ENCODE peak calls at places on chromosomes 2 and 18, in seven cellular contexts. One of them, this sample, is unnamed.

GRCh38 chr2:214006601-214007000 is 404.3 kb upstream of the VWC2L start:
- DNase-seq in nephron progenitor cell: no peak
- DNase-seq in heart left ventricle: no peak
- DNase-seq in sigmoid colon: no peak
- DNase-seq in CD4-positive, alpha-beta T cell: no peak
- DNase-seq in omental fat pad: no peak
- DNase-seq in mesothelial cell of epicardium: no peak
- DNase-seq in this sample: no peak

GRCh38 chr2:8515864-8516533 is 165.9 kb upstream of the ID2 start:
- DNase-seq in omental fat pad: no peak
- DNase-seq in heart left ventricle: no peak
- DNase-seq in mesothelial cell of epicardium: no peak
- DNase-seq in CD4-positive, alpha-beta T cell: no peak
- DNase-seq in nephron progenitor cell: no peak
- DNase-seq in sigmoid colon: no peak
- DNase-seq in this sample: no peak

GRCh38 chr2:118672571-118673158 is 174.8 kb downstream of the EN1 start:
- DNase-seq in omental fat pad: no peak
- DNase-seq in nephron progenitor cell: no peak
- DNase-seq in CD4-positive, alpha-beta T cell: no peak
- DNase-seq in heart left ventricle: no peak
- DNase-seq in mesothelial cell of epicardium: no peak
- DNase-seq in sigmoid colon: no peak
- DNase-seq in this sample: peak

GRCh38 chr2:96788393-96789244 is 27.4 kb upstream of the CNNM3 start:
- DNase-seq in CD4-positive, alpha-beta T cell: no peak
- DNase-seq in sigmoid colon: peak
- DNase-seq in nephron progenitor cell: no peak
- DNase-seq in heart left ventricle: peak
- DNase-seq in omental fat pad: no peak
- DNase-seq in mesothelial cell of epicardium: no peak
- DNase-seq in this sample: no peak

GRCh38 chr18:35463050-35463449 is 34.7 kb downstream of the INO80C start:
- DNase-seq in mesothelial cell of epicardium: no peak
- DNase-seq in omental fat pad: no peak
- DNase-seq in CD4-positive, alpha-beta T cell: no peak
- DNase-seq in sigmoid colon: no peak
- DNase-seq in heart left ventricle: peak
- DNase-seq in nephron progenitor cell: no peak
- DNase-seq in this sample: no peak

GRCh38 chr18:40355701-40356100 is 1599.3 kb upstream of the PIK3C3 start:
- DNase-seq in heart left ventricle: no peak
- DNase-seq in mesothelial cell of epicardium: no peak
- DNase-seq in CD4-positive, alpha-beta T cell: no peak
- DNase-seq in omental fat pad: no peak
- DNase-seq in sigmoid colon: no peak
- DNase-seq in nephron progenitor cell: no peak
- DNase-seq in this sample: no peak

GRCh38 chr2:128573116-128573515 is 254.4 kb upstream of the HS6ST1 start:
- DNase-seq in heart left ventricle: no peak
- DNase-seq in sigmoid colon: peak
- DNase-seq in omental fat pad: no peak
- DNase-seq in nephron progenitor cell: no peak
- DNase-seq in mesothelial cell of epicardium: no peak
- DNase-seq in CD4-positive, alpha-beta T cell: no peak
- DNase-seq in this sample: no peak

GRCh38 chr2:53512071-53512841 is 255.3 kb upstream of the CHAC2 start:
- DNase-seq in nephron progenitor cell: no peak
- DNase-seq in mesothelial cell of epicardium: no peak
- DNase-seq in omental fat pad: no peak
- DNase-seq in CD4-positive, alpha-beta T cell: no peak
- DNase-seq in heart left ventricle: no peak
- DNase-seq in sigmoid colon: no peak
- DNase-seq in this sample: no peak

GRCh38 chr18:13831864-13832508 is 8.0 kb downstream of the MC5R start:
- DNase-seq in omental fat pad: no peak
- DNase-seq in nephron progenitor cell: no peak
- DNase-seq in CD4-positive, alpha-beta T cell: no peak
- DNase-seq in heart left ventricle: no peak
- DNase-seq in mesothelial cell of epicardium: no peak
- DNase-seq in sigmoid colon: no peak
- DNase-seq in this sample: no peak

GRCh38 chr2:135091681-135092080 is 39.6 kb downstream of the RAB3GAP1 start:
- DNase-seq in CD4-positive, alpha-beta T cell: no peak
- DNase-seq in mesothelial cell of epicardium: no peak
- DNase-seq in sigmoid colon: no peak
- DNase-seq in heart left ventricle: no peak
- DNase-seq in omental fat pad: no peak
- DNase-seq in nephron progenitor cell: no peak
- DNase-seq in this sample: no peak

GRCh38 chr18:41543815-41544214 is 411.2 kb upstream of the PIK3C3 start:
- DNase-seq in mesothelial cell of epicardium: no peak
- DNase-seq in CD4-positive, alpha-beta T cell: no peak
- DNase-seq in sigmoid colon: no peak
- DNase-seq in heart left ventricle: no peak
- DNase-seq in omental fat pad: no peak
- DNase-seq in nephron progenitor cell: no peak
- DNase-seq in this sample: no peak

GRCh38 chr2:191739194-191739593 is 61.3 kb downstream of the NABP1 start:
- DNase-seq in sigmoid colon: no peak
- DNase-seq in CD4-positive, alpha-beta T cell: no peak
- DNase-seq in heart left ventricle: no peak
- DNase-seq in omental fat pad: no peak
- DNase-seq in nephron progenitor cell: no peak
- DNase-seq in mesothelial cell of epicardium: no peak
- DNase-seq in this sample: no peak

GRCh38 chr2:178506949-178507348 is 26.7 kb downstream of the PLEKHA3 start:
- DNase-seq in mesothelial cell of epicardium: no peak
- DNase-seq in heart left ventricle: no peak
- DNase-seq in CD4-positive, alpha-beta T cell: no peak
- DNase-seq in nephron progenitor cell: no peak
- DNase-seq in sigmoid colon: no peak
- DNase-seq in omental fat pad: no peak
- DNase-seq in this sample: no peak

GRCh38 chr2:26519396-26519991 is 41.6 kb upstream of the OTOF start:
- DNase-seq in CD4-positive, alpha-beta T cell: peak
- DNase-seq in heart left ventricle: no peak
- DNase-seq in nephron progenitor cell: no peak
- DNase-seq in omental fat pad: no peak
- DNase-seq in sigmoid colon: no peak
- DNase-seq in mesothelial cell of epicardium: no peak
- DNase-seq in this sample: no peak

GRCh38 chr18:35267809-35268208 is 22.2 kb downstream of the ZSCAN30 start:
- DNase-seq in omental fat pad: no peak
- DNase-seq in mesothelial cell of epicardium: no peak
- DNase-seq in heart left ventricle: peak
- DNase-seq in nephron progenitor cell: no peak
- DNase-seq in CD4-positive, alpha-beta T cell: no peak
- DNase-seq in sigmoid colon: peak
- DNase-seq in this sample: no peak

GRCh38 chr2:152354909-152355308 is 19.9 kb downstream of the FMNL2 start:
- DNase-seq in mesothelial cell of epicardium: no peak
- DNase-seq in CD4-positive, alpha-beta T cell: no peak
- DNase-seq in omental fat pad: no peak
- DNase-seq in sigmoid colon: no peak
- DNase-seq in heart left ventricle: no peak
- DNase-seq in nephron progenitor cell: no peak
- DNase-seq in this sample: no peak

GRCh38 chr2:69073928-69074575 is 61.1 kb downstream of the ANTXR1 start:
- DNase-seq in mesothelial cell of epicardium: no peak
- DNase-seq in nephron progenitor cell: no peak
- DNase-seq in CD4-positive, alpha-beta T cell: no peak
- DNase-seq in sigmoid colon: no peak
- DNase-seq in heart left ventricle: no peak
- DNase-seq in omental fat pad: no peak
- DNase-seq in this sample: no peak

GRCh38 chr18:42184685-42185477 is 229.8 kb downstream of the PIK3C3 start:
- DNase-seq in sigmoid colon: no peak
- DNase-seq in heart left ventricle: no peak
- DNase-seq in omental fat pad: no peak
- DNase-seq in nephron progenitor cell: no peak
- DNase-seq in mesothelial cell of epicardium: no peak
- DNase-seq in CD4-positive, alpha-beta T cell: no peak
- DNase-seq in this sample: no peak

GRCh38 chr2:180006781-180007579 is at the start of gene CWC22:
- DNase-seq in nephron progenitor cell: peak
- DNase-seq in heart left ventricle: peak
- DNase-seq in sigmoid colon: peak
- DNase-seq in omental fat pad: peak
- DNase-seq in mesothelial cell of epicardium: peak
- DNase-seq in CD4-positive, alpha-beta T cell: peak
- DNase-seq in this sample: peak

GRCh38 chr2:121386102-121386501 is 101.1 kb upstream of the TFCP2L1 start:
- DNase-seq in nephron progenitor cell: no peak
- DNase-seq in heart left ventricle: no peak
- DNase-seq in mesothelial cell of epicardium: no peak
- DNase-seq in omental fat pad: no peak
- DNase-seq in CD4-positive, alpha-beta T cell: no peak
- DNase-seq in sigmoid colon: no peak
- DNase-seq in this sample: no peak

GRCh38 chr2:158464426-158465281 is 7.9 kb downstream of the PKP4 start:
- DNase-seq in sigmoid colon: no peak
- DNase-seq in nephron progenitor cell: no peak
- DNase-seq in heart left ventricle: no peak
- DNase-seq in CD4-positive, alpha-beta T cell: no peak
- DNase-seq in omental fat pad: no peak
- DNase-seq in mesothelial cell of epicardium: no peak
- DNase-seq in this sample: no peak

GRCh38 chr2:149056541-149056940 is 18.0 kb downstream of the LYPD6B start:
- DNase-seq in sigmoid colon: no peak
- DNase-seq in mesothelial cell of epicardium: no peak
- DNase-seq in omental fat pad: no peak
- DNase-seq in CD4-positive, alpha-beta T cell: no peak
- DNase-seq in nephron progenitor cell: no peak
- DNase-seq in heart left ventricle: no peak
- DNase-seq in this sample: no peak

GRCh38 chr2:208320686-208321085 is 54.6 kb downstream of the PIKFYVE start:
- DNase-seq in nephron progenitor cell: no peak
- DNase-seq in sigmoid colon: no peak
- DNase-seq in mesothelial cell of epicardium: no peak
- DNase-seq in heart left ventricle: peak
- DNase-seq in CD4-positive, alpha-beta T cell: no peak
- DNase-seq in omental fat pad: no peak
- DNase-seq in this sample: no peak

GRCh38 chr2:16187517-16187887 is 247.2 kb downstream of the MYCN start:
- DNase-seq in nephron progenitor cell: no peak
- DNase-seq in mesothelial cell of epicardium: no peak
- DNase-seq in heart left ventricle: no peak
- DNase-seq in CD4-positive, alpha-beta T cell: no peak
- DNase-seq in sigmoid colon: no peak
- DNase-seq in omental fat pad: no peak
- DNase-seq in this sample: no peak

GRCh38 chr2:39492095-39492590 is 55.1 kb upstream of the MAP4K3 start:
- DNase-seq in mesothelial cell of epicardium: no peak
- DNase-seq in nephron progenitor cell: no peak
- DNase-seq in CD4-positive, alpha-beta T cell: no peak
- DNase-seq in sigmoid colon: no peak
- DNase-seq in omental fat pad: no peak
- DNase-seq in heart left ventricle: no peak
- DNase-seq in this sample: peak

GRCh38 chr2:31992934-31993333 is 17.9 kb downstream of the MEMO1 start:
- DNase-seq in sigmoid colon: no peak
- DNase-seq in heart left ventricle: no peak
- DNase-seq in CD4-positive, alpha-beta T cell: no peak
- DNase-seq in nephron progenitor cell: no peak
- DNase-seq in omental fat pad: no peak
- DNase-seq in mesothelial cell of epicardium: no peak
- DNase-seq in this sample: no peak

GRCh38 chr18:23635283-23636040 is 27.2 kb downstream of the ANKRD29 start:
- DNase-seq in CD4-positive, alpha-beta T cell: no peak
- DNase-seq in nephron progenitor cell: no peak
- DNase-seq in sigmoid colon: no peak
- DNase-seq in mesothelial cell of epicardium: no peak
- DNase-seq in omental fat pad: no peak
- DNase-seq in heart left ventricle: no peak
- DNase-seq in this sample: no peak

GRCh38 chr18:46260016-46260878 is 156.1 kb downstream of the HAUS1 start:
- DNase-seq in heart left ventricle: no peak
- DNase-seq in mesothelial cell of epicardium: no peak
- DNase-seq in sigmoid colon: no peak
- DNase-seq in nephron progenitor cell: no peak
- DNase-seq in omental fat pad: no peak
- DNase-seq in CD4-positive, alpha-beta T cell: no peak
- DNase-seq in this sample: no peak

GRCh38 chr2:98012561-98012979 is 16.8 kb upstream of the TMEM131 start:
- DNase-seq in mesothelial cell of epicardium: no peak
- DNase-seq in omental fat pad: no peak
- DNase-seq in nephron progenitor cell: no peak
- DNase-seq in heart left ventricle: no peak
- DNase-seq in sigmoid colon: no peak
- DNase-seq in CD4-positive, alpha-beta T cell: no peak
- DNase-seq in this sample: no peak

GRCh38 chr2:207283356-207283755 is 117.6 kb upstream of the KLF7 start:
- DNase-seq in sigmoid colon: peak
- DNase-seq in CD4-positive, alpha-beta T cell: no peak
- DNase-seq in omental fat pad: no peak
- DNase-seq in nephron progenitor cell: no peak
- DNase-seq in heart left ventricle: peak
- DNase-seq in mesothelial cell of epicardium: no peak
- DNase-seq in this sample: no peak
- TF ChIP-seq CTCF in sigmoid colon: no peak
- TF ChIP-seq CTCF in CD4-positive, alpha-beta T cell: no peak
- TF ChIP-seq CTCF in omental fat pad: no peak
- TF ChIP-seq CTCF in nephron progenitor cell: no peak
- TF ChIP-seq CTCF in heart left ventricle: no peak
- TF ChIP-seq CTCF in mesothelial cell of epicardium: no peak
- TF ChIP-seq CTCF in this sample: no peak

GRCh38 chr18:31614044-31614443 is 22.4 kb downstream of the TTR start:
- DNase-seq in nephron progenitor cell: no peak
- DNase-seq in CD4-positive, alpha-beta T cell: no peak
- DNase-seq in omental fat pad: no peak
- DNase-seq in heart left ventricle: no peak
- DNase-seq in mesothelial cell of epicardium: no peak
- DNase-seq in sigmoid colon: no peak
- DNase-seq in this sample: no peak
- TF ChIP-seq CTCF in nephron progenitor cell: no peak
- TF ChIP-seq CTCF in CD4-positive, alpha-beta T cell: no peak
- TF ChIP-seq CTCF in omental fat pad: no peak
- TF ChIP-seq CTCF in heart left ventricle: no peak
- TF ChIP-seq CTCF in mesothelial cell of epicardium: no peak
- TF ChIP-seq CTCF in sigmoid colon: no peak
- TF ChIP-seq CTCF in this sample: no peak

GRCh38 chr2:20633794-20634259 is 17.1 kb downstream of the HS1BP3 start:
- DNase-seq in mesothelial cell of epicardium: no peak
- DNase-seq in sigmoid colon: peak
- DNase-seq in omental fat pad: no peak
- DNase-seq in CD4-positive, alpha-beta T cell: no peak
- DNase-seq in nephron progenitor cell: no peak
- DNase-seq in heart left ventricle: no peak
- DNase-seq in this sample: peak
- TF ChIP-seq CTCF in mesothelial cell of epicardium: no peak
- TF ChIP-seq CTCF in sigmoid colon: no peak
- TF ChIP-seq CTCF in omental fat pad: no peak
- TF ChIP-seq CTCF in CD4-positive, alpha-beta T cell: no peak
- TF ChIP-seq CTCF in nephron progenitor cell: no peak
- TF ChIP-seq CTCF in heart left ventricle: no peak
- TF ChIP-seq CTCF in this sample: no peak

DNA sequence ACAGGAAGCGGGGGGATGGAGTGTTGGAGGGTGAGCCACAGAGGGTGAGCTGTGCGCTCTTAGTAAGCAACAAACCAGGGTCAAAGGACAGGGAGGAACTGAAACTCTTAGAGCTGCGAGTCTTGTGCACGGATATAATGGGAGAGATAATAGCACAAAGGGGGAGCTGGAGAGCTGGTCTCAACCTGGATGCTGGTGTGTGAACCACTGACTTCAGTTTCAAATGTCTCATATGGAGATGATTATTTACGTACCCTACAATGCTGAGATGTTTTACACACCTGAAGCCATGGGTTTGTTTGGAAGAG is 35.9 kb downstream of the PTGR3 start:
- DNase-seq in mesothelial cell of epicardium: no peak
- DNase-seq in heart left ventricle: no peak
- DNase-seq in omental fat pad: no peak
- DNase-seq in CD4-positive, alpha-beta T cell: no peak
- DNase-seq in sigmoid colon: no peak
- DNase-seq in nephron progenitor cell: no peak
- DNase-seq in this sample: no peak
- TF ChIP-seq CTCF in mesothelial cell of epicardium: no peak
- TF ChIP-seq CTCF in heart left ventricle: no peak
- TF ChIP-seq CTCF in omental fat pad: no peak
- TF ChIP-seq CTCF in CD4-positive, alpha-beta T cell: no peak
- TF ChIP-seq CTCF in sigmoid colon: no peak
- TF ChIP-seq CTCF in nephron progenitor cell: no peak
- TF ChIP-seq CTCF in this sample: no peak